ENCODE peak calls at places on chromosomes 11 and 22, in four cellular contexts. C, J, O and L are unnamed samples.

GRCh38 chr11:3338569-3339565 is 40.1 kb downstream of the ZNF195 start:
- DNase-seq in C (no peak), J (no peak), O (no peak), L (no peak)

GRCh38 chr11:126404367-126404766 is 48.9 kb downstream of the ST3GAL4 start:
- DNase-seq in C (peak), J (no peak), O (no peak), L (peak)

GRCh38 chr11:68012843-68013610 is 2.9 kb downstream of the ALDH3B1 start:
- DNase-seq in C (peak), J (no peak), O (no peak), L (peak)

GRCh38 chr11:117172678-117173421 is 5.7 kb upstream of the SIDT2 start:
- DNase-seq in C (no peak), J (no peak), O (no peak), L (peak)

GRCh38 chr22:42764895-42765363 is 44.3 kb upstream of the A4GALT start:
- DNase-seq in C (no peak), J (no peak), O (no peak), L (no peak)

GRCh38 chr22:39120983-39121382 is 23.9 kb downstream of the APOBEC3H start:
- DNase-seq in C (no peak), J (no peak), O (no peak), L (no peak)

GRCh38 chr11:77547863-77548551 is 41.7 kb upstream of the AQP11 start:
- DNase-seq in C (peak), J (peak), O (peak), L (peak)

GRCh38 chr11:32643526-32643925 is 59.9 kb downstream of the EIF3M start:
- DNase-seq in C (peak), J (no peak), O (no peak), L (no peak)

GRCh38 chr11:114154271-114155047 is 94.9 kb downstream of the ZBTB16 start:
- DNase-seq in C (no peak), J (no peak), O (no peak), L (peak)

GRCh38 chr11:50072226-50073112 is 39.8 kb downstream of the OR4C45 start:
- DNase-seq in C (no peak), J (no peak), O (no peak), L (no peak)

GRCh38 chr22:44260216-44261035 is 52.3 kb downstream of the SHISAL1 start:
- DNase-seq in C (no peak), J (no peak), O (no peak), L (no peak)

GRCh38 chr11:4551346-4551979 is 6.5 kb downstream of the OR52M1 start:
- DNase-seq in C (peak), J (no peak), O (no peak), L (no peak)

GRCh38 chr11:80719292-80719646 is 1278.4 kb upstream of the TENM4 start:
- DNase-seq in C (no peak), J (no peak), O (no peak), L (no peak)

GRCh38 chr22:41028841-41029240 is 63.6 kb upstream of the EP300 start:
- DNase-seq in C (peak), J (no peak), O (no peak), L (peak)

GRCh38 chr22:19923914-19924513 is 17.6 kb upstream of the COMT start:
- DNase-seq in C (no peak), J (no peak), O (no peak), L (no peak)

GRCh38 chr22:30216710-30217109 is 29.8 kb downstream of the LIF start:
- DNase-seq in C (no peak), J (no peak), O (no peak), L (no peak)

GRCh38 chr22:38948181-38948940 is 9.0 kb upstream of the APOBEC3A start:
- DNase-seq in C (no peak), J (no peak), O (no peak), L (no peak)

GRCh38 chr11:94762208-94762607 is 5.9 kb upstream of the AMOTL1 start:
- DNase-seq in C (no peak), J (no peak), O (no peak), L (no peak)

GRCh38 chr11:111561801-111562325 is 21.3 kb downstream of the LAYN start:
- DNase-seq in C (peak), J (peak), O (no peak), L (peak)

GRCh38 chr22:38291201-38291777 is 18.5 kb upstream of the TMEM184B start:
- DNase-seq in C (no peak), J (no peak), O (no peak), L (no peak)

GRCh38 chr11:6201486-6201885 is 2.5 kb downstream of the OR52W1 start:
- DNase-seq in C (peak), J (no peak), O (no peak), L (no peak)

GRCh38 chr11:78145511-78146030 is 6.1 kb upstream of the ALG8 start:
- DNase-seq in C (no peak), J (no peak), O (no peak), L (no peak)

GRCh38 chr11:131534031-131534430 is 163.6 kb downstream of the NTM start:
- DNase-seq in C (no peak), J (no peak), O (no peak), L (no peak)

GRCh38 chr11:35082322-35083180 is 56.4 kb upstream of the CD44 start:
- DNase-seq in C (peak), J (no peak), O (no peak), L (peak)

GRCh38 chr11:117620131-117620530 is 176.9 kb downstream of the DSCAML1 start:
- DNase-seq in C (no peak), J (no peak), O (no peak), L (no peak)

GRCh38 chr22:49593509-49593908 is 234.2 kb downstream of the BRD1 start:
- DNase-seq in C (no peak), J (no peak), O (no peak), L (no peak)

GRCh38 chr11:21142007-21142406 is 472.6 kb downstream of the NELL1 start:
- DNase-seq in C (no peak), J (no peak), O (no peak), L (peak)

GRCh38 chr11:798093-798713 is at the start of gene SLC25A22:
- DNase-seq in C (peak), J (no peak), O (peak), L (peak)
- H3K9ac ChIP-seq in C (peak), J (peak), O (peak), L (peak)

GRCh38 chr11:108498046-108498815 is at the start of gene POGLUT3:
- DNase-seq in C (peak), J (peak), O (peak), L (peak)
- H3K14ac ChIP-seq in C (peak), J (no peak), O (peak), L (peak)

DNA sequence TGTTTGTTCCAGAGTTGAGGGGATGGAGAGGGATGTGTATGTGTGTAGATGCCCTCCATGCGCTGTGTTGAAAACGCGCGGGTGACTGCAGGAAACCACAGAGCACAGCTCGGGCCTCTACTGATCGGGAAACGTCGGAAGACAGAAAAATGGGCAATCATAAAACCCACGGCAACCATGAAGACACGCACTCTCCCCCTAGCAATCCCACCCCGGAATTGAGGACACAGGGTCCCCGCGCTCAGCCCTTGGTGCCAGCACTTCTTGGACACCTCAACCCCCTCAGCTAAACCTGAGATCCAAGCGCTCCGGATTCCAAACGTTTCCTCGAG is 235 bp upstream of the UQCC3 start:
- DNase-seq in C (no peak), J (peak), O (no peak), L (no peak)
- H2BK120ac ChIP-seq in C (peak), J (no peak), O (peak), L (peak)

GRCh38 chr11:110184466-110184865 is 91.3 kb downstream of the ZC3H12C start:
- DNase-seq in C (no peak), J (no peak), O (no peak), L (no peak)
- H3K9ac ChIP-seq in C (no peak), J (no peak), O (no peak), L (no peak)